ENCODE peak calls at places on chromosomes 11 and 22, in nine cellular contexts. X, P, E, N, U, T, V, J and I are unnamed samples.
A peak's percentile ranks its signal among the peaks of the same experiment; 100 is the strongest.

GRCh38 chr22:35231585-35232084 is 25.7 kb upstream of the HMGXB4 start:
- DNase-seq in X (peak; percentile 63), P (peak; percentile 11), E (peak; percentile 74), N (peak; percentile 71), U (peak; percentile 51), T (peak; percentile 66), V (no peak), J (peak; percentile 62), I (peak; percentile 60)

GRCh38 chr11:126510621-126511370 is 155.3 kb downstream of the ST3GAL4 start:
- DNase-seq in X (no peak), P (no peak), E (no peak), N (no peak), U (no peak), T (no peak), V (no peak), J (no peak), I (no peak)

GRCh38 chr11:68298659-68299516 is 13.5 kb upstream of the LRP5 start:
- DNase-seq in X (no peak), P (no peak), E (no peak), N (no peak), U (no peak), T (peak; percentile 71), V (no peak), J (no peak), I (no peak)

GRCh38 chr22:43749473-43749872 is 62.6 kb downstream of the EFCAB6 start:
- DNase-seq in X (no peak), P (no peak), E (no peak), N (no peak), U (no peak), T (no peak), V (no peak), J (no peak), I (no peak)

GRCh38 chr22:50318698-50319411 is 8.0 kb downstream of the DENND6B start:
- DNase-seq in X (no peak), P (no peak), E (no peak), N (no peak), U (no peak), T (no peak), V (no peak), J (no peak), I (no peak)

GRCh38 chr11:17864478-17864941 is 129.9 kb downstream of the KCNC1 start:
- DNase-seq in X (peak; percentile 6), P (no peak), E (no peak), N (peak; percentile 20), U (no peak), T (peak; percentile 9), V (no peak), J (no peak), I (no peak)

GRCh38 chr11:75768112-75768908 is at the start of gene DGAT2:
- DNase-seq in X (peak; percentile 83), P (peak; percentile 20), E (peak; percentile 74), N (peak; percentile 67), U (peak; percentile 91), T (peak; percentile 84), V (peak; percentile 89), J (peak; percentile 61), I (peak; percentile 24)

GRCh38 chr22:49807780-49808708 is 19.6 kb downstream of the BRD1 start:
- DNase-seq in X (no peak), P (no peak), E (no peak), N (no peak), U (no peak), T (no peak), V (no peak), J (peak; percentile 28), I (no peak)

GRCh38 chr11:35771722-35772121 is 109.1 kb downstream of the TRIM44 start:
- DNase-seq in X (no peak), P (no peak), E (no peak), N (no peak), U (no peak), T (no peak), V (no peak), J (no peak), I (no peak)

GRCh38 chr11:123306531-123306930 is 111.5 kb upstream of the CLMP start:
- DNase-seq in X (no peak), P (no peak), E (no peak), N (no peak), U (no peak), T (no peak), V (no peak), J (no peak), I (no peak)

GRCh38 chr22:36233796-36234195 is 5.5 kb downstream of the APOL2 start:
- DNase-seq in X (no peak), P (no peak), E (no peak), N (no peak), U (no peak), T (no peak), V (no peak), J (no peak), I (no peak)

GRCh38 chr22:31572939-31573338 is 76.6 kb downstream of the SFI1 start:
- DNase-seq in X (no peak), P (no peak), E (no peak), N (no peak), U (no peak), T (no peak), V (no peak), J (no peak), I (no peak)

GRCh38 chr11:2293396-2294339 is 8.1 kb downstream of the C11orf21 start:
- DNase-seq in X (no peak), P (no peak), E (no peak), N (no peak), U (peak; percentile 47), T (no peak), V (peak; percentile 47), J (no peak), I (no peak)